ENCODE peak calls at places on chromosomes 3 and 15, in eight cellular contexts. B, V, R, J, G, K, X and Y are unnamed samples.

GRCh38 chr3:150314248-150315027 is 93.7 kb upstream of the TSC22D2 start:
- DNase-seq in X (peak; percentile 63), G (no peak), R (peak; percentile 36), V (no peak), J (no peak), B (no peak), K (no peak), Y (no peak)

GRCh38 chr15:92232317-92232716 is 161.4 kb upstream of the ST8SIA2 start:
- DNase-seq in R (no peak), J (no peak), B (no peak), K (no peak), V (no peak), X (no peak), G (no peak), Y (no peak)

GRCh38 chr3:13011369-13012227 is 61.6 kb downstream of the IQSEC1 start:
- DNase-seq in J (peak; percentile 22), K (no peak), R (peak; percentile 56), G (no peak), V (peak; percentile 90), X (peak; percentile 82), B (no peak), Y (peak; percentile 56)

GRCh38 chr15:78540955-78541743 is 905 bp downstream of the PSMA4 start:
- DNase-seq in K (no peak), J (no peak), R (no peak), V (peak; percentile 11), X (no peak), B (peak; percentile 9), G (no peak), Y (no peak)

GRCh38 chr3:127786358-127787070 is 35.8 kb downstream of the MGLL start:
- DNase-seq in V (no peak), G (no peak), K (no peak), J (no peak), R (peak; percentile 43), X (peak; percentile 92), B (peak; percentile 16), Y (no peak)

GRCh38 chr3:131361464-131362421 is 19.8 kb upstream of the NUDT16 start:
- DNase-seq in G (no peak), X (peak; percentile 95), K (peak; percentile 69), J (peak; percentile 74), V (no peak), R (peak; percentile 72), B (peak; percentile 33), Y (no peak)

GRCh38 chr3:161969867-161970266 is 473.3 kb downstream of the OTOL1 start:
- DNase-seq in J (peak; percentile 41), B (peak; percentile 36), X (no peak), K (no peak), G (no peak), R (no peak), V (no peak), Y (no peak)

GRCh38 chr15:39939487-39940452 is 5.9 kb downstream of the EIF2AK4 start:
- DNase-seq in K (no peak), X (no peak), V (no peak), J (peak; percentile 8), R (no peak), B (no peak), G (no peak), Y (no peak)

GRCh38 chr3:177338697-177339219 is 141.5 kb upstream of the TBL1XR1 start:
- DNase-seq in G (no peak), X (no peak), J (no peak), V (no peak), K (no peak), R (no peak), B (peak; percentile 81), Y (no peak)

GRCh38 chr15:71291247-71291646 is 176.0 kb downstream of the THSD4 start:
- DNase-seq in J (no peak), R (no peak), V (no peak), B (peak; percentile 51), G (no peak), X (no peak), K (no peak), Y (no peak)

GRCh38 chr15:64634576-64635485 is 140.6 kb downstream of the RBPMS2 start:
- DNase-seq in X (no peak), K (peak; percentile 80), G (no peak), J (peak; percentile 32), R (peak; percentile 28), V (peak; percentile 13), B (peak; percentile 42), Y (peak; percentile 58)

GRCh38 chr15:34693053-34693744 is 61.6 kb downstream of the GJD2 start:
- DNase-seq in G (no peak), J (peak; percentile 48), X (no peak), B (peak; percentile 61), V (no peak), R (no peak), K (no peak), Y (no peak)

GRCh38 chr3:43248194-43248593 is 38.1 kb upstream of the SNRK start:
- DNase-seq in J (no peak), R (no peak), G (peak; percentile 45), V (no peak), K (no peak), X (no peak), B (no peak), Y (no peak)

GRCh38 chr3:14913071-14913925 is 34.1 kb upstream of the NR2C2 start:
- DNase-seq in R (no peak), X (no peak), K (no peak), G (no peak), J (no peak), V (no peak), B (no peak), Y (no peak)

GRCh38 chr3:99753268-99753975 is 64.2 kb upstream of the CMSS1 start:
- DNase-seq in K (peak; percentile 41), X (no peak), J (peak; percentile 76), B (peak; percentile 87), V (peak; percentile 8), G (no peak), R (peak; percentile 68), Y (peak; percentile 44)

GRCh38 chr3:83023050-83023449 is 1261.6 kb upstream of the GBE1 start:
- DNase-seq in J (peak; percentile 3), K (no peak), B (no peak), V (no peak), X (no peak), G (no peak), R (no peak), Y (no peak)

GRCh38 chr3:86998551-86998950 is 7.6 kb upstream of the VGLL3 start:
- DNase-seq in V (no peak), G (no peak), K (no peak), B (no peak), X (no peak), J (no peak), R (no peak), Y (no peak)

GRCh38 chr3:78867409-78868372 is 900.1 kb downstream of the ROBO1 start:
- DNase-seq in G (no peak), J (no peak), X (no peak), V (no peak), K (no peak), B (peak; percentile 63), R (no peak), Y (no peak)

GRCh38 chr3:185781759-185782158 is 43.1 kb downstream of the IGF2BP2 start:
- DNase-seq in V (no peak), R (no peak), K (peak; percentile 39), X (no peak), G (no peak), B (peak; percentile 81), J (no peak), Y (no peak)

DNA sequence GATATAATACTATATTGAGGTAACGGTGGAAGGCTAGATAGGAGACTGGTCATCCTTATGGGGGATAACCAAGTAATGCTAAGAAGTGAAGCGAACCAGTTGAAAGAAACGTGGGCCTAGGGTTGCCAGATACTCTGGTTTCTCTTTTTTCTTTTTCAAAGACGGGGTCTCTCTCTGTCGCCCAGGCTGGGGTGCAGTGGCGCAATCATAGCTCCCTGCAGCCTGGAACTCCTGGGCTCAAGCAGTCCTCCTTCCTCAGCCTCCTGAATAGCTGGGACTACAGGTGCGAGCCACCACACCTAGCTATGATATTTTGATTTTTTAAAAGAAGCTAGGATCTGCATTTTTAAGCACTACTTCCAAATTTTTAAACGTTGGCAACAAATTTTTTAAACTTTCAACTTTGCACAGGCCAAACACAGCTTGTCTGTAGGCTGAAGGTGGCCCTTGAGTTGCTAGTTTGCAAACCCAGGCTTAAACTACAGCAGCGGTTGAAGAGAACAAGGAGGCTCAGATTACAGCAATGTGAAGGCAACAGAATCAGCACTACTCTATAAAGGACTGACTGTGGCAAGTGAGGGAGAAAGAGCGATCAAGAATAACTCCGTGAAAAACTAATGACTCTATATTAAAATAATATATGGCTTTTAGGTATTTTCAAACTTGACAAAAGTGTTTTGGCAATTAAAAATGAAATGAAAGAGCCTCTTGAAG is 1.2 kb upstream of the RUBCN start:
- DNase-seq in J (no peak), K (no peak), B (no peak), X (no peak), G (no peak), V (no peak), R (no peak), Y (no peak)
- H3K4me3 ChIP-seq in J (peak overlapping the region; percentile 73), K (peak overlapping the region; percentile 93), B (peak overlapping the region; percentile 84), X (peak overlapping the region; percentile 93), G (no peak overlapping the region), V (peak overlapping the region; percentile 62), R (peak overlapping the region; percentile 82), Y (peak overlapping the region; percentile 95)

GRCh38 chr3:107861422-107861821 is 229.4 kb downstream of the CD47 start:
- DNase-seq in R (no peak), J (no peak), X (no peak), V (no peak), G (no peak), B (no peak), K (no peak), Y (no peak)
- H3K4me3 ChIP-seq in R (no peak overlapping the region), J (no peak overlapping the region), X (no peak overlapping the region), V (no peak overlapping the region), G (no peak overlapping the region), B (no peak overlapping the region), K (no peak overlapping the region), Y (no peak overlapping the region)

GRCh38 chr3:16883057-16883725 is 1.6 kb upstream of the PLCL2 start:
- DNase-seq in B (no peak), K (no peak), X (no peak), J (no peak), G (peak; percentile 83), R (no peak), V (no peak), Y (no peak)
- H3K4me3 ChIP-seq in B (no peak overlapping the region), K (no peak overlapping the region), X (no peak overlapping the region), J (no peak overlapping the region), G (peak overlapping the region; percentile 87), R (no peak overlapping the region), V (no peak overlapping the region), Y (no peak overlapping the region)

DNA sequence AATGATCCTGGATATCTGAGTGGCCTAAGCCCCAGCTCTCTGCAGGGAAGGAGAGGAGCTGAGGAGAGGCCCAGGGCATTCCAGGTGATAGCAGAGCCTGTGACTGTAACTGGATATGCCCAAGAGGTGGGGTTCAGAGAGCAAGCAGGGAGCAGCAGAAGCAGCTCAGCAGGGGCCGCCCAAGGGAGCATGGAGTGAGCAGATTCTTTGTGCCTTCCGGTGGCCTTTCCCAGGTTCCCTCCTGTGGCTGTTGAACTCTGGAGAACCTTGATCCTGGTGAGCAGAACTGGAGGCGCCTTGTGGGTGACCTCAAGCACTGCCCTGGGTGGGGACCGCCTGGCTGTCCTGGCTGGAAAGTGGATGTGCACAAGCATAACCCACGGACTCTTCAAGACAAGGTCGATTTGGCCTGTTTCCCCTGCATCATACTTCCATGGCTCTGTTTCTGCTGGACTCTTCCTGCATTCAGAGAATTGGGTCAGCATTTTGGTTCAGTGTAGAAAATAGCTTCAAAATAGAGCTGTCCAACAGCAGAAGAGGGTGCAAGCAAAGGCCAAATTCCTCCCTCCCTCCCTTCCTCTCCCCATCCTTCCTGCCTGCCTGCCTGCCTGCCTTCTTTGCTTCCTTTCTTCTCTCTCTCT is 76.1 kb downstream of the ARNT2 start:
- DNase-seq in J (no peak), B (peak; percentile 51), G (no peak), X (no peak), V (no peak), K (no peak), R (no peak), Y (no peak)
- H3K4me3 ChIP-seq in J (no peak overlapping the region), B (no peak overlapping the region), G (no peak overlapping the region), X (no peak overlapping the region), V (no peak overlapping the region), K (no peak overlapping the region), R (no peak overlapping the region), Y (no peak overlapping the region)

GRCh38 chr3:51955175-51955892 is at the start of gene GPR62:
- DNase-seq in B (no peak), X (no peak), J (no peak), K (no peak), R (no peak), V (no peak), G (no peak), Y (no peak)
- H3K4me3 ChIP-seq in B (no peak within 1 kb of the TSS), X (peak within 1 kb of the TSS; percentile 53), J (no peak within 1 kb of the TSS), K (peak within 1 kb of the TSS; percentile 20), R (no peak within 1 kb of the TSS), V (no peak within 1 kb of the TSS), G (no peak within 1 kb of the TSS), Y (no peak within 1 kb of the TSS)